ENCODE peak calls at places on chromosomes 7 and 10, in nine cellular contexts. One of them, this sample, is unnamed.

GRCh38 chr7:1812693-1813393 is 142.8 kb downstream of the ELFN1 start:
- DNase-seq in amniotic stem cell: no peak
- DNase-seq in effector CD4-positive, alpha-beta T cell: no peak
- DNase-seq in stimulated activated CD8-positive, alpha-beta memory T cell treated with anti-CD3 and anti-CD28 coated beads, Interleukin-4, amount 100 ng/mL, for 4 hours: no peak
- DNase-seq in activated CD4-positive, alpha-beta T cell treated with anti-CD3 and anti-CD28 coated beads, Interleukin-2, amount 50 U/mL, for 1 hour: no peak
- DNase-seq in Kasumi-1: no peak
- DNase-seq in posterior cingulate gyrus: no peak
- DNase-seq in DMS153: no peak
- DNase-seq in stimulated activated CD4-positive, alpha-beta T cell treated with anti-CD3 and anti-CD28 coated beads, Interleukin-15, amount 100 ng/mL, for 24 hours: no peak
- DNase-seq in this sample: no peak

GRCh38 chr10:84184517-84184916 is 9.8 kb upstream of the CDHR1 start:
- DNase-seq in amniotic stem cell: no peak
- DNase-seq in effector CD4-positive, alpha-beta T cell: no peak
- DNase-seq in stimulated activated CD8-positive, alpha-beta memory T cell treated with anti-CD3 and anti-CD28 coated beads, Interleukin-4, amount 100 ng/mL, for 4 hours: no peak
- DNase-seq in activated CD4-positive, alpha-beta T cell treated with anti-CD3 and anti-CD28 coated beads, Interleukin-2, amount 50 U/mL, for 1 hour: no peak
- DNase-seq in Kasumi-1: no peak
- DNase-seq in posterior cingulate gyrus: no peak
- DNase-seq in DMS153: peak
- DNase-seq in stimulated activated CD4-positive, alpha-beta T cell treated with anti-CD3 and anti-CD28 coated beads, Interleukin-15, amount 100 ng/mL, for 24 hours: no peak
- DNase-seq in this sample: no peak

GRCh38 chr10:133258818-133259602 is 17.7 kb downstream of the ADAM8 start:
- DNase-seq in amniotic stem cell: peak
- DNase-seq in effector CD4-positive, alpha-beta T cell: peak
- DNase-seq in stimulated activated CD8-positive, alpha-beta memory T cell treated with anti-CD3 and anti-CD28 coated beads, Interleukin-4, amount 100 ng/mL, for 4 hours: peak
- DNase-seq in activated CD4-positive, alpha-beta T cell treated with anti-CD3 and anti-CD28 coated beads, Interleukin-2, amount 50 U/mL, for 1 hour: peak
- DNase-seq in Kasumi-1: peak
- DNase-seq in posterior cingulate gyrus: peak
- DNase-seq in DMS153: peak
- DNase-seq in stimulated activated CD4-positive, alpha-beta T cell treated with anti-CD3 and anti-CD28 coated beads, Interleukin-15, amount 100 ng/mL, for 24 hours: peak
- DNase-seq in this sample: no peak

GRCh38 chr7:116315293-116315692 is 105.0 kb downstream of the TES start:
- DNase-seq in amniotic stem cell: no peak
- DNase-seq in effector CD4-positive, alpha-beta T cell: no peak
- DNase-seq in stimulated activated CD8-positive, alpha-beta memory T cell treated with anti-CD3 and anti-CD28 coated beads, Interleukin-4, amount 100 ng/mL, for 4 hours: no peak
- DNase-seq in activated CD4-positive, alpha-beta T cell treated with anti-CD3 and anti-CD28 coated beads, Interleukin-2, amount 50 U/mL, for 1 hour: no peak
- DNase-seq in Kasumi-1: no peak
- DNase-seq in posterior cingulate gyrus: no peak
- DNase-seq in DMS153: no peak
- DNase-seq in stimulated activated CD4-positive, alpha-beta T cell treated with anti-CD3 and anti-CD28 coated beads, Interleukin-15, amount 100 ng/mL, for 24 hours: no peak
- DNase-seq in this sample: no peak

GRCh38 chr7:54785261-54785660 is 26.2 kb upstream of the SEC61G start:
- DNase-seq in amniotic stem cell: no peak
- DNase-seq in effector CD4-positive, alpha-beta T cell: no peak
- DNase-seq in stimulated activated CD8-positive, alpha-beta memory T cell treated with anti-CD3 and anti-CD28 coated beads, Interleukin-4, amount 100 ng/mL, for 4 hours: no peak
- DNase-seq in activated CD4-positive, alpha-beta T cell treated with anti-CD3 and anti-CD28 coated beads, Interleukin-2, amount 50 U/mL, for 1 hour: no peak
- DNase-seq in Kasumi-1: no peak
- DNase-seq in posterior cingulate gyrus: no peak
- DNase-seq in DMS153: no peak
- DNase-seq in stimulated activated CD4-positive, alpha-beta T cell treated with anti-CD3 and anti-CD28 coated beads, Interleukin-15, amount 100 ng/mL, for 24 hours: no peak
- DNase-seq in this sample: no peak

GRCh38 chr7:133056370-133057238 is 25.3 kb downstream of the CHCHD3 start:
- DNase-seq in amniotic stem cell: no peak
- DNase-seq in effector CD4-positive, alpha-beta T cell: no peak
- DNase-seq in stimulated activated CD8-positive, alpha-beta memory T cell treated with anti-CD3 and anti-CD28 coated beads, Interleukin-4, amount 100 ng/mL, for 4 hours: no peak
- DNase-seq in activated CD4-positive, alpha-beta T cell treated with anti-CD3 and anti-CD28 coated beads, Interleukin-2, amount 50 U/mL, for 1 hour: no peak
- DNase-seq in Kasumi-1: no peak
- DNase-seq in posterior cingulate gyrus: no peak
- DNase-seq in DMS153: peak
- DNase-seq in stimulated activated CD4-positive, alpha-beta T cell treated with anti-CD3 and anti-CD28 coated beads, Interleukin-15, amount 100 ng/mL, for 24 hours: no peak
- DNase-seq in this sample: no peak

GRCh38 chr7:25642849-25643248 is 414.6 kb upstream of the NPVF start:
- DNase-seq in amniotic stem cell: no peak
- DNase-seq in effector CD4-positive, alpha-beta T cell: no peak
- DNase-seq in stimulated activated CD8-positive, alpha-beta memory T cell treated with anti-CD3 and anti-CD28 coated beads, Interleukin-4, amount 100 ng/mL, for 4 hours: no peak
- DNase-seq in activated CD4-positive, alpha-beta T cell treated with anti-CD3 and anti-CD28 coated beads, Interleukin-2, amount 50 U/mL, for 1 hour: no peak
- DNase-seq in Kasumi-1: no peak
- DNase-seq in posterior cingulate gyrus: no peak
- DNase-seq in DMS153: no peak
- DNase-seq in stimulated activated CD4-positive, alpha-beta T cell treated with anti-CD3 and anti-CD28 coated beads, Interleukin-15, amount 100 ng/mL, for 24 hours: no peak
- DNase-seq in this sample: no peak

GRCh38 chr10:92464364-92464763 is 109.5 kb downstream of the IDE start:
- DNase-seq in amniotic stem cell: no peak
- DNase-seq in effector CD4-positive, alpha-beta T cell: no peak
- DNase-seq in stimulated activated CD8-positive, alpha-beta memory T cell treated with anti-CD3 and anti-CD28 coated beads, Interleukin-4, amount 100 ng/mL, for 4 hours: no peak
- DNase-seq in activated CD4-positive, alpha-beta T cell treated with anti-CD3 and anti-CD28 coated beads, Interleukin-2, amount 50 U/mL, for 1 hour: no peak
- DNase-seq in Kasumi-1: no peak
- DNase-seq in posterior cingulate gyrus: no peak
- DNase-seq in DMS153: no peak
- DNase-seq in stimulated activated CD4-positive, alpha-beta T cell treated with anti-CD3 and anti-CD28 coated beads, Interleukin-15, amount 100 ng/mL, for 24 hours: no peak
- DNase-seq in this sample: no peak

GRCh38 chr10:124740374-124741280 is 3.6 kb downstream of the FAM53B start:
- DNase-seq in amniotic stem cell: no peak
- DNase-seq in effector CD4-positive, alpha-beta T cell: no peak
- DNase-seq in stimulated activated CD8-positive, alpha-beta memory T cell treated with anti-CD3 and anti-CD28 coated beads, Interleukin-4, amount 100 ng/mL, for 4 hours: no peak
- DNase-seq in activated CD4-positive, alpha-beta T cell treated with anti-CD3 and anti-CD28 coated beads, Interleukin-2, amount 50 U/mL, for 1 hour: no peak
- DNase-seq in Kasumi-1: peak
- DNase-seq in posterior cingulate gyrus: no peak
- DNase-seq in DMS153: peak
- DNase-seq in stimulated activated CD4-positive, alpha-beta T cell treated with anti-CD3 and anti-CD28 coated beads, Interleukin-15, amount 100 ng/mL, for 24 hours: no peak
- DNase-seq in this sample: no peak

GRCh38 chr10:21810582-21811244 is 192.8 kb downstream of the DNAJC1 start:
- DNase-seq in amniotic stem cell: no peak
- DNase-seq in effector CD4-positive, alpha-beta T cell: no peak
- DNase-seq in stimulated activated CD8-positive, alpha-beta memory T cell treated with anti-CD3 and anti-CD28 coated beads, Interleukin-4, amount 100 ng/mL, for 4 hours: no peak
- DNase-seq in activated CD4-positive, alpha-beta T cell treated with anti-CD3 and anti-CD28 coated beads, Interleukin-2, amount 50 U/mL, for 1 hour: no peak
- DNase-seq in Kasumi-1: no peak
- DNase-seq in posterior cingulate gyrus: no peak
- DNase-seq in DMS153: no peak
- DNase-seq in stimulated activated CD4-positive, alpha-beta T cell treated with anti-CD3 and anti-CD28 coated beads, Interleukin-15, amount 100 ng/mL, for 24 hours: no peak
- DNase-seq in this sample: no peak

GRCh38 chr7:29486191-29486700 is 77.4 kb upstream of the PRR15 start:
- DNase-seq in amniotic stem cell: no peak
- DNase-seq in effector CD4-positive, alpha-beta T cell: no peak
- DNase-seq in stimulated activated CD8-positive, alpha-beta memory T cell treated with anti-CD3 and anti-CD28 coated beads, Interleukin-4, amount 100 ng/mL, for 4 hours: no peak
- DNase-seq in activated CD4-positive, alpha-beta T cell treated with anti-CD3 and anti-CD28 coated beads, Interleukin-2, amount 50 U/mL, for 1 hour: no peak
- DNase-seq in Kasumi-1: no peak
- DNase-seq in posterior cingulate gyrus: peak
- DNase-seq in DMS153: no peak
- DNase-seq in stimulated activated CD4-positive, alpha-beta T cell treated with anti-CD3 and anti-CD28 coated beads, Interleukin-15, amount 100 ng/mL, for 24 hours: no peak
- DNase-seq in this sample: no peak

GRCh38 chr10:118712930-118713634 is 41.7 kb downstream of the CACUL1 start:
- DNase-seq in amniotic stem cell: no peak
- DNase-seq in effector CD4-positive, alpha-beta T cell: no peak
- DNase-seq in stimulated activated CD8-positive, alpha-beta memory T cell treated with anti-CD3 and anti-CD28 coated beads, Interleukin-4, amount 100 ng/mL, for 4 hours: no peak
- DNase-seq in activated CD4-positive, alpha-beta T cell treated with anti-CD3 and anti-CD28 coated beads, Interleukin-2, amount 50 U/mL, for 1 hour: no peak
- DNase-seq in Kasumi-1: no peak
- DNase-seq in posterior cingulate gyrus: no peak
- DNase-seq in DMS153: no peak
- DNase-seq in stimulated activated CD4-positive, alpha-beta T cell treated with anti-CD3 and anti-CD28 coated beads, Interleukin-15, amount 100 ng/mL, for 24 hours: peak
- DNase-seq in this sample: no peak

GRCh38 chr7:87155788-87156187 is 3.5 kb downstream of the DMTF1 start:
- DNase-seq in amniotic stem cell: no peak
- DNase-seq in effector CD4-positive, alpha-beta T cell: no peak
- DNase-seq in stimulated activated CD8-positive, alpha-beta memory T cell treated with anti-CD3 and anti-CD28 coated beads, Interleukin-4, amount 100 ng/mL, for 4 hours: no peak
- DNase-seq in activated CD4-positive, alpha-beta T cell treated with anti-CD3 and anti-CD28 coated beads, Interleukin-2, amount 50 U/mL, for 1 hour: no peak
- DNase-seq in Kasumi-1: no peak
- DNase-seq in posterior cingulate gyrus: no peak
- DNase-seq in DMS153: no peak
- DNase-seq in stimulated activated CD4-positive, alpha-beta T cell treated with anti-CD3 and anti-CD28 coated beads, Interleukin-15, amount 100 ng/mL, for 24 hours: no peak
- DNase-seq in this sample: no peak

GRCh38 chr7:151987748-151988529 is 31.7 kb downstream of the GALNTL5 start:
- DNase-seq in amniotic stem cell: no peak
- DNase-seq in effector CD4-positive, alpha-beta T cell: no peak
- DNase-seq in stimulated activated CD8-positive, alpha-beta memory T cell treated with anti-CD3 and anti-CD28 coated beads, Interleukin-4, amount 100 ng/mL, for 4 hours: no peak
- DNase-seq in activated CD4-positive, alpha-beta T cell treated with anti-CD3 and anti-CD28 coated beads, Interleukin-2, amount 50 U/mL, for 1 hour: no peak
- DNase-seq in Kasumi-1: no peak
- DNase-seq in posterior cingulate gyrus: peak
- DNase-seq in DMS153: no peak
- DNase-seq in stimulated activated CD4-positive, alpha-beta T cell treated with anti-CD3 and anti-CD28 coated beads, Interleukin-15, amount 100 ng/mL, for 24 hours: no peak
- DNase-seq in this sample: no peak

GRCh38 chr10:101046332-101047238 is 15.2 kb upstream of the KAZALD1 start:
- DNase-seq in amniotic stem cell: no peak
- DNase-seq in effector CD4-positive, alpha-beta T cell: no peak
- DNase-seq in stimulated activated CD8-positive, alpha-beta memory T cell treated with anti-CD3 and anti-CD28 coated beads, Interleukin-4, amount 100 ng/mL, for 4 hours: no peak
- DNase-seq in activated CD4-positive, alpha-beta T cell treated with anti-CD3 and anti-CD28 coated beads, Interleukin-2, amount 50 U/mL, for 1 hour: no peak
- DNase-seq in Kasumi-1: no peak
- DNase-seq in posterior cingulate gyrus: no peak
- DNase-seq in DMS153: peak
- DNase-seq in stimulated activated CD4-positive, alpha-beta T cell treated with anti-CD3 and anti-CD28 coated beads, Interleukin-15, amount 100 ng/mL, for 24 hours: no peak
- DNase-seq in this sample: no peak

GRCh38 chr10:130772676-130773075 is 538.8 kb downstream of the TCERG1L start:
- DNase-seq in amniotic stem cell: no peak
- DNase-seq in effector CD4-positive, alpha-beta T cell: no peak
- DNase-seq in stimulated activated CD8-positive, alpha-beta memory T cell treated with anti-CD3 and anti-CD28 coated beads, Interleukin-4, amount 100 ng/mL, for 4 hours: no peak
- DNase-seq in activated CD4-positive, alpha-beta T cell treated with anti-CD3 and anti-CD28 coated beads, Interleukin-2, amount 50 U/mL, for 1 hour: no peak
- DNase-seq in Kasumi-1: no peak
- DNase-seq in posterior cingulate gyrus: no peak
- DNase-seq in DMS153: no peak
- DNase-seq in stimulated activated CD4-positive, alpha-beta T cell treated with anti-CD3 and anti-CD28 coated beads, Interleukin-15, amount 100 ng/mL, for 24 hours: no peak
- DNase-seq in this sample: no peak

GRCh38 chr10:600234-600633 is 89.2 kb downstream of the DIP2C start:
- DNase-seq in amniotic stem cell: no peak
- DNase-seq in effector CD4-positive, alpha-beta T cell: no peak
- DNase-seq in stimulated activated CD8-positive, alpha-beta memory T cell treated with anti-CD3 and anti-CD28 coated beads, Interleukin-4, amount 100 ng/mL, for 4 hours: no peak
- DNase-seq in activated CD4-positive, alpha-beta T cell treated with anti-CD3 and anti-CD28 coated beads, Interleukin-2, amount 50 U/mL, for 1 hour: no peak
- DNase-seq in Kasumi-1: no peak
- DNase-seq in posterior cingulate gyrus: no peak
- DNase-seq in DMS153: no peak
- DNase-seq in stimulated activated CD4-positive, alpha-beta T cell treated with anti-CD3 and anti-CD28 coated beads, Interleukin-15, amount 100 ng/mL, for 24 hours: no peak
- DNase-seq in this sample: no peak

GRCh38 chr7:150393325-150393724 is 14.2 kb downstream of the ZNF775 start:
- DNase-seq in amniotic stem cell: no peak
- DNase-seq in effector CD4-positive, alpha-beta T cell: no peak
- DNase-seq in stimulated activated CD8-positive, alpha-beta memory T cell treated with anti-CD3 and anti-CD28 coated beads, Interleukin-4, amount 100 ng/mL, for 4 hours: no peak
- DNase-seq in activated CD4-positive, alpha-beta T cell treated with anti-CD3 and anti-CD28 coated beads, Interleukin-2, amount 50 U/mL, for 1 hour: no peak
- DNase-seq in Kasumi-1: no peak
- DNase-seq in posterior cingulate gyrus: no peak
- DNase-seq in DMS153: no peak
- DNase-seq in stimulated activated CD4-positive, alpha-beta T cell treated with anti-CD3 and anti-CD28 coated beads, Interleukin-15, amount 100 ng/mL, for 24 hours: no peak
- DNase-seq in this sample: no peak

GRCh38 chr7:81190997-81191747 is 272.3 kb upstream of the SEMA3C start:
- DNase-seq in amniotic stem cell: no peak
- DNase-seq in effector CD4-positive, alpha-beta T cell: no peak
- DNase-seq in stimulated activated CD8-positive, alpha-beta memory T cell treated with anti-CD3 and anti-CD28 coated beads, Interleukin-4, amount 100 ng/mL, for 4 hours: no peak
- DNase-seq in activated CD4-positive, alpha-beta T cell treated with anti-CD3 and anti-CD28 coated beads, Interleukin-2, amount 50 U/mL, for 1 hour: no peak
- DNase-seq in Kasumi-1: no peak
- DNase-seq in posterior cingulate gyrus: no peak
- DNase-seq in DMS153: no peak
- DNase-seq in stimulated activated CD4-positive, alpha-beta T cell treated with anti-CD3 and anti-CD28 coated beads, Interleukin-15, amount 100 ng/mL, for 24 hours: no peak
- DNase-seq in this sample: no peak

GRCh38 chr7:140649566-140650205 is 9.1 kb upstream of the DENND2A start:
- DNase-seq in amniotic stem cell: no peak
- DNase-seq in effector CD4-positive, alpha-beta T cell: no peak
- DNase-seq in stimulated activated CD8-positive, alpha-beta memory T cell treated with anti-CD3 and anti-CD28 coated beads, Interleukin-4, amount 100 ng/mL, for 4 hours: no peak
- DNase-seq in activated CD4-positive, alpha-beta T cell treated with anti-CD3 and anti-CD28 coated beads, Interleukin-2, amount 50 U/mL, for 1 hour: no peak
- DNase-seq in Kasumi-1: peak
- DNase-seq in posterior cingulate gyrus: no peak
- DNase-seq in DMS153: no peak
- DNase-seq in stimulated activated CD4-positive, alpha-beta T cell treated with anti-CD3 and anti-CD28 coated beads, Interleukin-15, amount 100 ng/mL, for 24 hours: no peak
- DNase-seq in this sample: no peak

GRCh38 chr7:86708334-86708733 is 64.6 kb downstream of the GRM3 start:
- DNase-seq in amniotic stem cell: no peak
- DNase-seq in effector CD4-positive, alpha-beta T cell: no peak
- DNase-seq in stimulated activated CD8-positive, alpha-beta memory T cell treated with anti-CD3 and anti-CD28 coated beads, Interleukin-4, amount 100 ng/mL, for 4 hours: no peak
- DNase-seq in activated CD4-positive, alpha-beta T cell treated with anti-CD3 and anti-CD28 coated beads, Interleukin-2, amount 50 U/mL, for 1 hour: no peak
- DNase-seq in Kasumi-1: no peak
- DNase-seq in posterior cingulate gyrus: peak
- DNase-seq in DMS153: no peak
- DNase-seq in stimulated activated CD4-positive, alpha-beta T cell treated with anti-CD3 and anti-CD28 coated beads, Interleukin-15, amount 100 ng/mL, for 24 hours: no peak
- DNase-seq in this sample: peak